ENCODE peak calls at places on chromosomes 2 and 18, in six cellular contexts. One of them, this sample, is unnamed.

GRCh38 chr18:47485221-47485797 is 233.8 kb upstream of the SKOR2 start:
- DNase-seq in K562: no peak
- DNase-seq in HCT116: no peak
- DNase-seq in HepG2: no peak
- DNase-seq in H1: no peak
- DNase-seq in GM12878: no peak
- DNase-seq in this sample: no peak

GRCh38 chr2:46657042-46657504 is 177.7 kb downstream of the TMEM247 start:
- DNase-seq in H1: no peak
- DNase-seq in GM12878: no peak
- DNase-seq in HCT116: peak; percentile 54
- DNase-seq in HepG2: peak; percentile 49
- DNase-seq in K562: peak; percentile 38
- DNase-seq in this sample: peak; percentile 52

GRCh38 chr2:118878531-118879149 is 31.2 kb upstream of the EN1 start:
- DNase-seq in H1: no peak
- DNase-seq in HCT116: no peak
- DNase-seq in GM12878: no peak
- DNase-seq in HepG2: no peak
- DNase-seq in K562: no peak
- DNase-seq in this sample: no peak

GRCh38 chr2:241309684-241310117 is 5.8 kb downstream of the HDLBP start:
- DNase-seq in HepG2: no peak
- DNase-seq in HCT116: no peak
- DNase-seq in GM12878: peak; percentile 74
- DNase-seq in H1: no peak
- DNase-seq in K562: no peak
- DNase-seq in this sample: no peak

GRCh38 chr2:237131749-237132148 is 46.1 kb downstream of the COPS8 start:
- DNase-seq in K562: no peak
- DNase-seq in HepG2: no peak
- DNase-seq in GM12878: no peak
- DNase-seq in HCT116: no peak
- DNase-seq in H1: no peak
- DNase-seq in this sample: no peak

GRCh38 chr2:240460781-240461431 is 25.4 kb downstream of the GPC1 start:
- DNase-seq in K562: no peak
- DNase-seq in GM12878: no peak
- DNase-seq in HCT116: no peak
- DNase-seq in H1: no peak
- DNase-seq in HepG2: no peak
- DNase-seq in this sample: no peak

GRCh38 chr2:1769703-1770422 is 25.5 kb upstream of the PXDN start:
- DNase-seq in H1: peak; percentile 87
- DNase-seq in HepG2: peak; percentile 65
- DNase-seq in HCT116: peak; percentile 71
- DNase-seq in GM12878: no peak
- DNase-seq in K562: peak; percentile 83
- DNase-seq in this sample: peak; percentile 93

GRCh38 chr2:173941567-173941966 is 23.6 kb downstream of the SP3 start:
- DNase-seq in HepG2: no peak
- DNase-seq in GM12878: no peak
- DNase-seq in H1: no peak
- DNase-seq in K562: no peak
- DNase-seq in HCT116: no peak
- DNase-seq in this sample: no peak

GRCh38 chr18:63646916-63647315 is 2.9 kb upstream of the SERPINB4 start:
- DNase-seq in K562: no peak
- DNase-seq in HCT116: no peak
- DNase-seq in GM12878: no peak
- DNase-seq in HepG2: no peak
- DNase-seq in H1: no peak
- DNase-seq in this sample: no peak

GRCh38 chr2:85024372-85025047 is 53.5 kb downstream of the KCMF1 start:
- DNase-seq in H1: no peak
- DNase-seq in GM12878: no peak
- DNase-seq in HepG2: no peak
- DNase-seq in K562: no peak
- DNase-seq in HCT116: no peak
- DNase-seq in this sample: no peak

GRCh38 chr2:231467613-231468525 is 3.6 kb upstream of the NCL start:
- DNase-seq in HepG2: no peak
- DNase-seq in GM12878: no peak
- DNase-seq in H1: no peak
- DNase-seq in HCT116: no peak
- DNase-seq in K562: no peak
- DNase-seq in this sample: no peak

GRCh38 chr2:108858894-108859293 is 72.3 kb downstream of the CCDC138 start:
- DNase-seq in H1: no peak
- DNase-seq in GM12878: no peak
- DNase-seq in HCT116: no peak
- DNase-seq in K562: no peak
- DNase-seq in HepG2: no peak
- DNase-seq in this sample: no peak

GRCh38 chr2:216583157-216583556 is 50.1 kb upstream of the IGFBP2 start:
- DNase-seq in K562: no peak
- DNase-seq in HepG2: no peak
- DNase-seq in HCT116: no peak
- DNase-seq in GM12878: no peak
- DNase-seq in H1: no peak
- DNase-seq in this sample: no peak

GRCh38 chr2:100524331-100524730 is 38.5 kb upstream of the PDCL3 start:
- DNase-seq in HepG2: no peak
- DNase-seq in GM12878: no peak
- DNase-seq in HCT116: no peak
- DNase-seq in K562: no peak
- DNase-seq in H1: no peak
- DNase-seq in this sample: no peak

GRCh38 chr2:8676191-8676914 is 5.5 kb upstream of the ID2 start:
- DNase-seq in HepG2: no peak
- DNase-seq in HCT116: no peak
- DNase-seq in K562: no peak
- DNase-seq in H1: no peak
- DNase-seq in GM12878: no peak
- DNase-seq in this sample: peak; percentile 90

GRCh38 chr2:202689459-202689858 is 54.7 kb downstream of the FAM117B start:
- DNase-seq in GM12878: no peak
- DNase-seq in H1: no peak
- DNase-seq in K562: no peak
- DNase-seq in HepG2: no peak
- DNase-seq in HCT116: no peak
- DNase-seq in this sample: no peak

GRCh38 chr18:74793746-74794145 is 196.1 kb downstream of the ZNF407 start:
- DNase-seq in HepG2: no peak
- DNase-seq in HCT116: no peak
- DNase-seq in K562: no peak
- DNase-seq in GM12878: no peak
- DNase-seq in H1: no peak
- DNase-seq in this sample: no peak

GRCh38 chr18:9823805-9824473 is 61.8 kb upstream of the TXNDC2 start:
- DNase-seq in H1: no peak
- DNase-seq in GM12878: no peak
- DNase-seq in K562: no peak
- DNase-seq in HepG2: no peak
- DNase-seq in HCT116: no peak
- DNase-seq in this sample: no peak

GRCh38 chr2:23354554-23354953 is 30.4 kb upstream of the KLHL29 start:
- DNase-seq in K562: no peak
- DNase-seq in HCT116: no peak
- DNase-seq in H1: no peak
- DNase-seq in GM12878: no peak
- DNase-seq in HepG2: no peak
- DNase-seq in this sample: no peak

GRCh38 chr2:224816816-224817215 is 100.7 kb upstream of the CCDC195 start:
- DNase-seq in H1: no peak
- DNase-seq in GM12878: no peak
- DNase-seq in K562: no peak
- DNase-seq in HepG2: peak; percentile 5
- DNase-seq in HCT116: peak; percentile 15
- DNase-seq in this sample: no peak

GRCh38 chr2:37798315-37799005 is 126.6 kb upstream of the RMDN2 start:
- DNase-seq in K562: no peak
- DNase-seq in GM12878: peak; percentile 8
- DNase-seq in HepG2: no peak
- DNase-seq in H1: no peak
- DNase-seq in HCT116: no peak
- DNase-seq in this sample: no peak

GRCh38 chr2:104658840-104659591 is 194.9 kb upstream of the POU3F3 start:
- DNase-seq in GM12878: no peak
- DNase-seq in K562: no peak
- DNase-seq in H1: peak; percentile 3
- DNase-seq in HCT116: no peak
- DNase-seq in HepG2: no peak
- DNase-seq in this sample: no peak

GRCh38 chr2:231297108-231297908 is 98.2 kb upstream of the B3GNT7 start:
- DNase-seq in GM12878: peak; percentile 36
- DNase-seq in HCT116: peak; percentile 10
- DNase-seq in K562: peak; percentile 62
- DNase-seq in H1: peak; percentile 31
- DNase-seq in HepG2: peak; percentile 63
- DNase-seq in this sample: peak; percentile 87

GRCh38 chr2:177464549-177464948 is 72.0 kb downstream of the AGPS start:
- DNase-seq in H1: no peak
- DNase-seq in HepG2: no peak
- DNase-seq in GM12878: no peak
- DNase-seq in HCT116: no peak
- DNase-seq in K562: no peak
- DNase-seq in this sample: no peak

GRCh38 chr2:224611938-224612337 is 26.8 kb upstream of the CUL3 start:
- DNase-seq in HepG2: no peak
- DNase-seq in GM12878: no peak
- DNase-seq in K562: no peak
- DNase-seq in HCT116: no peak
- DNase-seq in H1: no peak
- DNase-seq in this sample: no peak

GRCh38 chr2:69734040-69734611 is 7.8 kb upstream of the ANXA4 start:
- DNase-seq in K562: no peak
- DNase-seq in HCT116: no peak
- DNase-seq in H1: no peak
- DNase-seq in GM12878: no peak
- DNase-seq in HepG2: peak; percentile 86
- DNase-seq in this sample: no peak

GRCh38 chr2:218879881-218880748 is 537 bp upstream of the WNT10A start:
- DNase-seq in HCT116: no peak
- DNase-seq in HepG2: no peak
- DNase-seq in GM12878: peak; percentile 80
- DNase-seq in K562: peak; percentile 37
- DNase-seq in H1: no peak
- DNase-seq in this sample: peak; percentile 74

GRCh38 chr2:2750867-2751714 is 420.0 kb upstream of the MYT1L start:
- DNase-seq in HepG2: no peak
- DNase-seq in GM12878: no peak
- DNase-seq in K562: no peak
- DNase-seq in HCT116: no peak
- DNase-seq in H1: no peak
- DNase-seq in this sample: no peak

GRCh38 chr2:10763461-10763800 is 42.0 kb downstream of the ATP6V1C2 start:
- DNase-seq in HepG2: no peak
- DNase-seq in H1: no peak
- DNase-seq in K562: no peak
- DNase-seq in GM12878: no peak
- DNase-seq in HCT116: no peak
- DNase-seq in this sample: no peak

GRCh38 chr2:61605245-61605644 is 67.1 kb upstream of the XPO1 start:
- DNase-seq in GM12878: no peak
- DNase-seq in HCT116: no peak
- DNase-seq in H1: no peak
- DNase-seq in K562: no peak
- DNase-seq in HepG2: no peak
- DNase-seq in this sample: no peak

GRCh38 chr2:200184748-200185574 is 121.5 kb upstream of the SPATS2L start:
- DNase-seq in HepG2: no peak
- DNase-seq in K562: no peak
- DNase-seq in GM12878: no peak
- DNase-seq in HCT116: no peak
- DNase-seq in H1: no peak
- DNase-seq in this sample: no peak

GRCh38 chr2:20457027-20457426 is 10.2 kb downstream of the RHOB start:
- DNase-seq in HCT116: no peak
- DNase-seq in GM12878: no peak
- DNase-seq in K562: no peak
- DNase-seq in HepG2: no peak
- DNase-seq in H1: no peak
- DNase-seq in this sample: no peak

GRCh38 chr2:65093211-65093610 is 36.7 kb downstream of the RAB1A start:
- DNase-seq in K562: no peak
- DNase-seq in GM12878: no peak
- DNase-seq in HepG2: no peak
- DNase-seq in HCT116: no peak
- DNase-seq in H1: no peak
- DNase-seq in this sample: no peak

GRCh38 chr2:55403177-55403998 is 16.3 kb downstream of the CCDC88A start:
- DNase-seq in HCT116: no peak
- DNase-seq in H1: no peak
- DNase-seq in GM12878: no peak
- DNase-seq in HepG2: no peak
- DNase-seq in K562: no peak
- DNase-seq in this sample: no peak

GRCh38 chr2:55408946-55409868 is 10.4 kb downstream of the CCDC88A start:
- DNase-seq in K562: no peak
- DNase-seq in HepG2: no peak
- DNase-seq in H1: no peak
- DNase-seq in GM12878: no peak
- DNase-seq in HCT116: no peak
- DNase-seq in this sample: no peak

GRCh38 chr2:55408098-55408882 is 11.4 kb downstream of the CCDC88A start:
- DNase-seq in H1: no peak
- DNase-seq in K562: no peak
- DNase-seq in HepG2: no peak
- DNase-seq in GM12878: no peak
- DNase-seq in HCT116: no peak
- DNase-seq in this sample: no peak
- TF ChIP-seq RAD21 in H1: no peak
- TF ChIP-seq RAD21 in K562: no peak
- TF ChIP-seq RAD21 in HepG2: no peak
- TF ChIP-seq RAD21 in GM12878: no peak
- TF ChIP-seq RAD21 in HCT116: no peak
- TF ChIP-seq RAD21 in this sample: no peak

GRCh38 chr2:239014458-239014857 is 166.6 kb downstream of the TWIST2 start:
- DNase-seq in H1: no peak
- DNase-seq in HepG2: no peak
- DNase-seq in K562: no peak
- DNase-seq in HCT116: no peak
- DNase-seq in GM12878: no peak
- DNase-seq in this sample: no peak
- TF ChIP-seq JUND in H1: no peak
- TF ChIP-seq JUND in HepG2: no peak
- TF ChIP-seq JUND in K562: no peak
- TF ChIP-seq JUND in HCT116: no peak
- TF ChIP-seq JUND in GM12878: no peak
- TF ChIP-seq JUND in this sample: no peak

GRCh38 chr2:50952596-50952995 is 79.3 kb downstream of the NRXN1 start:
- DNase-seq in H1: no peak
- DNase-seq in HCT116: peak; percentile 16
- DNase-seq in HepG2: no peak
- DNase-seq in GM12878: no peak
- DNase-seq in K562: no peak
- DNase-seq in this sample: no peak
- TF ChIP-seq RAD21 in H1: no peak
- TF ChIP-seq RAD21 in HCT116: no peak
- TF ChIP-seq RAD21 in HepG2: no peak
- TF ChIP-seq RAD21 in GM12878: no peak
- TF ChIP-seq RAD21 in K562: no peak
- TF ChIP-seq RAD21 in this sample: no peak

GRCh38 chr2:133286326-133286922 is 281.8 kb downstream of the NCKAP5 start:
- DNase-seq in HCT116: no peak
- DNase-seq in K562: no peak
- DNase-seq in H1: no peak
- DNase-seq in HepG2: no peak
- DNase-seq in GM12878: no peak
- DNase-seq in this sample: no peak
- TF ChIP-seq JUND in HCT116: no peak
- TF ChIP-seq JUND in K562: no peak
- TF ChIP-seq JUND in H1: no peak
- TF ChIP-seq JUND in HepG2: no peak
- TF ChIP-seq JUND in GM12878: no peak
- TF ChIP-seq JUND in this sample: no peak